ENCODE peak calls at places on chromosomes 5 and 9, in four cellular contexts. One of them, this sample, is unnamed.

GRCh38 chr5:55042886-55043285 is 18.8 kb downstream of the GZMK start:
- DNase-seq in IMR-90: no peak
- DNase-seq in H9: no peak
- DNase-seq in H1: no peak
- DNase-seq in this sample: no peak

GRCh38 chr5:137273511-137273910 is 225.6 kb downstream of the SPOCK1 start:
- DNase-seq in IMR-90: no peak
- DNase-seq in H9: no peak
- DNase-seq in H1: no peak
- DNase-seq in this sample: no peak

GRCh38 chr5:95900383-95900958 is 61.2 kb downstream of the ELL2 start:
- DNase-seq in IMR-90: peak; percentile 88
- DNase-seq in H9: no peak
- DNase-seq in H1: no peak
- DNase-seq in this sample: no peak

GRCh38 chr9:113620377-113621161 is 157.0 kb downstream of the RGS3 start:
- DNase-seq in IMR-90: peak; percentile 93
- DNase-seq in H9: peak; percentile 81
- DNase-seq in H1: peak; percentile 53
- DNase-seq in this sample: peak; percentile 99

GRCh38 chr9:130301483-130302286 is 36.1 kb downstream of the HMCN2 start:
- DNase-seq in IMR-90: peak; percentile 33
- DNase-seq in H9: no peak
- DNase-seq in H1: no peak
- DNase-seq in this sample: peak; percentile 17

GRCh38 chr5:83708170-83708569 is 12.5 kb downstream of the HAPLN1 start:
- DNase-seq in IMR-90: no peak
- DNase-seq in H9: no peak
- DNase-seq in H1: no peak
- DNase-seq in this sample: no peak

GRCh38 chr9:4287886-4288588 is 11.8 kb downstream of the GLIS3 start:
- DNase-seq in IMR-90: no peak
- DNase-seq in H9: no peak
- DNase-seq in H1: no peak
- DNase-seq in this sample: no peak

GRCh38 chr9:130635721-130636647 is 28.4 kb upstream of the PRDM12 start:
- DNase-seq in IMR-90: no peak
- DNase-seq in H9: no peak
- DNase-seq in H1: no peak
- DNase-seq in this sample: no peak

GRCh38 chr5:164962302-164962961 is 1457.0 kb downstream of the MAT2B start:
- DNase-seq in IMR-90: no peak
- DNase-seq in H9: no peak
- DNase-seq in H1: no peak
- DNase-seq in this sample: no peak

GRCh38 chr5:175700991-175701390 is 43.1 kb downstream of the HRH2 start:
- DNase-seq in IMR-90: no peak
- DNase-seq in H9: no peak
- DNase-seq in H1: no peak
- DNase-seq in this sample: no peak

GRCh38 chr5:107402881-107403280 is 267.9 kb downstream of the EFNA5 start:
- DNase-seq in IMR-90: no peak
- DNase-seq in H9: no peak
- DNase-seq in H1: no peak
- DNase-seq in this sample: no peak

GRCh38 chr5:9233035-9233434 is 312.8 kb downstream of the SEMA5A start:
- DNase-seq in IMR-90: no peak
- DNase-seq in H9: no peak
- DNase-seq in H1: no peak
- DNase-seq in this sample: no peak

GRCh38 chr9:107685399-107685798 is 195.8 kb upstream of the KLF4 start:
- DNase-seq in IMR-90: no peak
- DNase-seq in H9: no peak
- DNase-seq in H1: no peak
- DNase-seq in this sample: no peak

GRCh38 chr9:70609542-70610286 is 195.3 kb upstream of the KLF9 start:
- DNase-seq in IMR-90: peak; percentile 98
- DNase-seq in H9: no peak
- DNase-seq in H1: no peak
- DNase-seq in this sample: no peak

GRCh38 chr9:2228132-2228531 is 213.0 kb downstream of the SMARCA2 start:
- DNase-seq in IMR-90: no peak
- DNase-seq in H9: peak; percentile 71
- DNase-seq in H1: peak; percentile 44
- DNase-seq in this sample: peak; percentile 79

GRCh38 chr5:5798041-5798827 is 375.8 kb downstream of the ICE1 start:
- DNase-seq in IMR-90: no peak
- DNase-seq in H9: no peak
- DNase-seq in H1: no peak
- DNase-seq in this sample: no peak

GRCh38 chr9:22395585-22396205 is 50.9 kb upstream of the DMRTA1 start:
- DNase-seq in IMR-90: peak; percentile 2
- DNase-seq in H9: no peak
- DNase-seq in H1: no peak
- DNase-seq in this sample: no peak

GRCh38 chr5:180201051-180201987 is 7.7 kb downstream of the RASGEF1C start:
- DNase-seq in IMR-90: no peak
- DNase-seq in H9: peak; percentile 73
- DNase-seq in H1: peak; percentile 29
- DNase-seq in this sample: peak; percentile 77

GRCh38 chr9:357560-357959 is 142.9 kb downstream of the DOCK8 start:
- DNase-seq in IMR-90: no peak
- DNase-seq in H9: no peak
- DNase-seq in H1: no peak
- DNase-seq in this sample: no peak

GRCh38 chr9:6893350-6894131 is 135.8 kb downstream of the KDM4C start:
- DNase-seq in IMR-90: no peak
- DNase-seq in H9: no peak
- DNase-seq in H1: no peak
- DNase-seq in this sample: no peak

GRCh38 chr5:156174225-156174624 is 152.7 kb upstream of the SGCD start:
- DNase-seq in IMR-90: no peak
- DNase-seq in H9: no peak
- DNase-seq in H1: no peak
- DNase-seq in this sample: no peak

GRCh38 chr5:135073771-135074345 is 39.8 kb upstream of the PITX1 start:
- DNase-seq in IMR-90: peak; percentile 39
- DNase-seq in H9: no peak
- DNase-seq in H1: no peak
- DNase-seq in this sample: no peak

GRCh38 chr5:116944171-116944570 is 369.5 kb upstream of the SEMA6A start:
- DNase-seq in IMR-90: no peak
- DNase-seq in H9: peak; percentile 46
- DNase-seq in H1: peak; percentile 53
- DNase-seq in this sample: peak; percentile 97

GRCh38 chr5:135497971-135498661 is 37.6 kb downstream of the NEUROG1 start:
- DNase-seq in IMR-90: no peak
- DNase-seq in H9: no peak
- DNase-seq in H1: no peak
- DNase-seq in this sample: no peak

GRCh38 chr5:144328505-144328904 is 157.8 kb downstream of the KCTD16 start:
- DNase-seq in IMR-90: no peak
- DNase-seq in H9: no peak
- DNase-seq in H1: no peak
- DNase-seq in this sample: no peak

GRCh38 chr5:6780802-6781391 is 67.7 kb downstream of the TENT4A start:
- DNase-seq in IMR-90: no peak
- DNase-seq in H9: no peak
- DNase-seq in H1: no peak
- DNase-seq in this sample: peak; percentile 51

GRCh38 chr5:88377705-88378656 is 109.3 kb upstream of the TMEM161B start:
- DNase-seq in IMR-90: no peak
- DNase-seq in H9: no peak
- DNase-seq in H1: no peak
- DNase-seq in this sample: no peak

GRCh38 chr5:113268232-113268631 is 166.6 kb downstream of the TSSK1B start:
- DNase-seq in IMR-90: no peak
- DNase-seq in H9: no peak
- DNase-seq in H1: no peak
- DNase-seq in this sample: no peak

GRCh38 chr5:11724947-11725346 is 179.3 kb downstream of the CTNND2 start:
- DNase-seq in IMR-90: no peak
- DNase-seq in H9: no peak
- DNase-seq in H1: no peak
- DNase-seq in this sample: no peak

GRCh38 chr9:5557606-5558587 is 47.6 kb downstream of the PDCD1LG2 start:
- DNase-seq in IMR-90: no peak
- DNase-seq in H9: no peak
- DNase-seq in H1: no peak
- DNase-seq in this sample: no peak

GRCh38 chr5:94884294-94884693 is 265.8 kb downstream of the SLF1 start:
- DNase-seq in IMR-90: no peak
- DNase-seq in H9: peak; percentile 31
- DNase-seq in H1: no peak
- DNase-seq in this sample: peak; percentile 45

GRCh38 chr9:4674783-4675182 is 4.6 kb upstream of the CDC37L1 start:
- DNase-seq in IMR-90: peak; percentile 95
- DNase-seq in H9: no peak
- DNase-seq in H1: no peak
- DNase-seq in this sample: no peak

GRCh38 chr9:68610016-68610415 is 69.3 kb upstream of the TMEM252 start:
- DNase-seq in IMR-90: no peak
- DNase-seq in H9: no peak
- DNase-seq in H1: no peak
- DNase-seq in this sample: no peak

GRCh38 chr9:68614121-68614520 is 73.4 kb upstream of the TMEM252 start:
- DNase-seq in IMR-90: no peak
- DNase-seq in H9: no peak
- DNase-seq in H1: no peak
- DNase-seq in this sample: no peak

GRCh38 chr9:68608763-68609162 is 68.1 kb upstream of the TMEM252 start:
- DNase-seq in IMR-90: no peak
- DNase-seq in H9: no peak
- DNase-seq in H1: no peak
- DNase-seq in this sample: no peak
- H2BK15ac ChIP-seq in IMR-90: no peak overlapping the region
- H2BK15ac ChIP-seq in H9: no peak overlapping the region
- H2BK15ac ChIP-seq in H1: no peak overlapping the region
- H2BK15ac ChIP-seq in this sample: no peak overlapping the region

GRCh38 chr9:136424750-136425362 is 14.4 kb downstream of the PMPCA start:
- DNase-seq in IMR-90: no peak
- DNase-seq in H9: no peak
- DNase-seq in H1: no peak
- DNase-seq in this sample: no peak

GRCh38 chr9:136426787-136427186 is 12.9 kb downstream of the INPP5E start:
- DNase-seq in IMR-90: no peak
- DNase-seq in H9: no peak
- DNase-seq in H1: no peak
- DNase-seq in this sample: no peak

GRCh38 chr9:136421791-136422190 is 11.3 kb downstream of the PMPCA start:
- DNase-seq in IMR-90: no peak
- DNase-seq in H9: no peak
- DNase-seq in H1: no peak
- DNase-seq in this sample: no peak

GRCh38 chr9:136422876-136423275 is 12.4 kb downstream of the PMPCA start:
- DNase-seq in IMR-90: no peak
- DNase-seq in H9: no peak
- DNase-seq in H1: no peak
- DNase-seq in this sample: no peak

GRCh38 chr9:136423432-136424146 is 13.1 kb downstream of the PMPCA start:
- DNase-seq in IMR-90: no peak
- DNase-seq in H9: no peak
- DNase-seq in H1: no peak
- DNase-seq in this sample: no peak
- H3K56ac ChIP-seq in IMR-90: no peak overlapping the region
- H3K56ac ChIP-seq in H9: no peak overlapping the region
- H3K56ac ChIP-seq in H1: no peak overlapping the region
- H3K56ac ChIP-seq in this sample: no peak overlapping the region

GRCh38 chr5:177370488-177371119 is 12.9 kb downstream of the RGS14 start:
- DNase-seq in IMR-90: peak; percentile 82
- DNase-seq in H9: peak; percentile 99
- DNase-seq in H1: peak; percentile 99
- DNase-seq in this sample: peak; percentile 99

GRCh38 chr5:177367981-177368960 is 10.5 kb downstream of the RGS14 start:
- DNase-seq in IMR-90: no peak
- DNase-seq in H9: no peak
- DNase-seq in H1: no peak
- DNase-seq in this sample: no peak

GRCh38 chr5:177369913-177370487 is 12.3 kb downstream of the RGS14 start:
- DNase-seq in IMR-90: no peak
- DNase-seq in H9: no peak
- DNase-seq in H1: no peak
- DNase-seq in this sample: no peak

GRCh38 chr5:177371120-177371537 is 13.1 kb upstream of the SLC34A1 start:
- DNase-seq in IMR-90: no peak
- DNase-seq in H9: no peak
- DNase-seq in H1: no peak
- DNase-seq in this sample: no peak

GRCh38 chr5:177369050-177369912 is 11.6 kb downstream of the RGS14 start:
- DNase-seq in IMR-90: no peak
- DNase-seq in H9: no peak
- DNase-seq in H1: no peak
- DNase-seq in this sample: peak; percentile 43
- H2BK15ac ChIP-seq in IMR-90: no peak overlapping the region
- H2BK15ac ChIP-seq in H9: no peak overlapping the region
- H2BK15ac ChIP-seq in H1: peak overlapping the region; percentile 61
- H2BK15ac ChIP-seq in this sample: no peak overlapping the region

GRCh38 chr9:88725300-88726024 is 190.5 kb downstream of the NXNL2 start:
- DNase-seq in IMR-90: no peak
- DNase-seq in H9: no peak
- DNase-seq in H1: no peak
- DNase-seq in this sample: no peak
- H3K56ac ChIP-seq in IMR-90: no peak overlapping the region
- H3K56ac ChIP-seq in H9: no peak overlapping the region
- H3K56ac ChIP-seq in H1: no peak overlapping the region
- H3K56ac ChIP-seq in this sample: no peak overlapping the region